ENCODE peak calls at places on chromosomes 2 and 18, in six cellular contexts. S, B, P, L, R and G are unnamed samples.

GRCh38 chr2:206502729-206503128 is 59.4 kb downstream of the ADAM23 start:
- DNase-seq in S (no peak), B (no peak), P (no peak), L (no peak), R (no peak), G (no peak)

GRCh38 chr2:207896525-207897295 is 127.0 kb upstream of the FZD5 start:
- DNase-seq in S (no peak), B (peak), P (peak), L (no peak), R (no peak), G (no peak)

GRCh38 chr2:120503206-120503792 is 157.4 kb downstream of the INHBB start:
- DNase-seq in S (no peak), B (no peak), P (no peak), L (no peak), R (no peak), G (no peak)

GRCh38 chr2:14348247-14348646 is 284.3 kb upstream of the LRATD1 start:
- DNase-seq in S (no peak), B (no peak), P (no peak), L (no peak), R (no peak), G (no peak)

GRCh38 chr18:80253871-80254492 is 6.7 kb upstream of the PARD6G start:
- DNase-seq in S (no peak), B (peak), P (no peak), L (no peak), R (no peak), G (no peak)

GRCh38 chr2:173238385-173238784 is 116.3 kb upstream of the CDCA7 start:
- DNase-seq in S (no peak), B (no peak), P (peak), L (no peak), R (no peak), G (no peak)

GRCh38 chr2:7837232-7837760 is 844.6 kb upstream of the ID2 start:
- DNase-seq in S (no peak), B (no peak), P (no peak), L (no peak), R (no peak), G (no peak)

GRCh38 chr18:681985-682384 is 24.5 kb downstream of the TYMS start:
- DNase-seq in S (no peak), B (no peak), P (no peak), L (no peak), R (no peak), G (no peak)

GRCh38 chr2:67210430-67210829 is 186.7 kb upstream of the ETAA1 start:
- DNase-seq in S (no peak), B (peak), P (no peak), L (no peak), R (no peak), G (no peak)

GRCh38 chr2:237453671-237454070 is 33.4 kb upstream of the MLPH start:
- DNase-seq in S (no peak), B (no peak), P (no peak), L (no peak), R (no peak), G (no peak)

GRCh38 chr2:72892506-72893173 is 5.4 kb downstream of the SPR start:
- DNase-seq in S (peak), B (peak), P (peak), L (no peak), R (no peak), G (no peak)

GRCh38 chr2:71704688-71705087 is 251.3 kb downstream of the DYSF start:
- DNase-seq in S (no peak), B (no peak), P (no peak), L (no peak), R (no peak), G (no peak)

GRCh38 chr2:239041062-239041461 is 193.2 kb downstream of the TWIST2 start:
- DNase-seq in S (no peak), B (no peak), P (no peak), L (no peak), R (no peak), G (no peak)

GRCh38 chr2:46747297-46747818 is 168.2 kb downstream of the MCFD2 start:
- DNase-seq in S (no peak), B (no peak), P (peak), L (no peak), R (no peak), G (no peak)

GRCh38 chr2:10390369-10390801 is 57.7 kb downstream of the ODC1 start:
- DNase-seq in S (no peak), B (no peak), P (no peak), L (no peak), R (no peak), G (no peak)

GRCh38 chr2:174473796-174474195 is 13.0 kb downstream of the GPR155 start:
- DNase-seq in S (no peak), B (no peak), P (no peak), L (no peak), R (no peak), G (no peak)

GRCh38 chr18:58496937-58497336 is 132.0 kb downstream of the ALPK2 start:
- DNase-seq in S (no peak), B (no peak), P (peak), L (no peak), R (no peak), G (no peak)

DNA sequence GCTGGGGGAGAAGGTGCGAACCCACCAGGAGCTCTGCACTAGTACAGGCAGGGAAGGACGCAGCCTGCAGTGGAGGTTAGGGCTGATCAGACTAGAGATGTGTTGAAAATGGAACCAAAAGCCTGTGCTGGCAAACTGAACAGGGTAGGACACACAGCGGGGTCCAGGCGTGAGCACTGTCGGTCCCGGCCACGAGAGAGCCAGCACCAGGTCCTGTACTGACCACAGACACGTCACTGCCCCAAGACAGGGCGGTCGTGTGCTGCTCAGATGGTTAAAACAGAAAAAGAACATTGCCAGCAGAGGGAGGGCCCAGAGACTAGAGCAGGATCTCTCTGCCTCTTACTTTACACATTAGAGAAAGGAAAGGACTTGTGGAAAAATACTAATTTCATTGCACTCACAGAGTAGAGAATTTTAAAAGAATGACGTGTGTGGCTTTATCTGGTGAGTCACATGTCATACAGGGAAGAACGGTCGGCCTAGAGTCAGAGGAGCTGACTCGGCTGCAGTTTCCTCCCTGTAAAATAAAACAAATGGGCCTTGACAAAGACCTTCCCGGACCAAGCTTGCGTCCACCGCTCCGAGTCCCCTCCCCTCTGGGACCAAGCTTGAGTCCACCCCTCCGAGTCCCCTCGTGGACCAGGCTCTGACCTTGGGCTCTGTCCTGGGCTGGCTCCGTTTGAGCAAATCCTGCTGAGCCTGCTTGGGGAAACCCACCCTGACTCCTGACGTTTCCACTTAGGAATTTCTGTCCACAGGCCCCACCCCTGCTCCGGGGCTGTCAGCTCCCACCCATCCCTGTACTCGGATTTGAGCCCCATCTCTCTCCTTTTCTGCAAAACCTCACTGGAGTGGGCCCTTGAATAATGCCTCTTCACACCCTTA is 16.7 kb upstream of the ADI1 start:
- DNase-seq in S (peak), B (peak), P (peak), L (peak), R (peak), G (peak)
- TF ChIP-seq CTCF in S (peak), B (no peak), P (peak), L (no peak), R (peak), G (no peak)

GRCh38 chr2:190353537-190353899 is 10.1 kb downstream of the INPP1 start:
- DNase-seq in S (no peak), B (no peak), P (no peak), L (no peak), R (no peak), G (no peak)

GRCh38 chr2:190352668-190353536 is 9.5 kb downstream of the INPP1 start:
- DNase-seq in S (no peak), B (no peak), P (peak), L (no peak), R (no peak), G (no peak)

GRCh38 chr2:190357596-190357995 is 14.2 kb downstream of the INPP1 start:
- DNase-seq in S (no peak), B (no peak), P (no peak), L (no peak), R (no peak), G (no peak)

GRCh38 chr2:190354003-190354690 is 10.8 kb downstream of the INPP1 start:
- DNase-seq in S (no peak), B (no peak), P (no peak), L (no peak), R (no peak), G (no peak)

GRCh38 chr2:190355968-190356657 is 12.7 kb downstream of the INPP1 start:
- DNase-seq in S (no peak), B (no peak), P (no peak), L (no peak), R (no peak), G (no peak)
- H3K4me3 ChIP-seq in S (no peak), B (no peak), P (no peak), L (no peak), R (no peak), G (no peak)

GRCh38 chr2:149258531-149258930 is 71.9 kb upstream of the LYPD6 start:
- DNase-seq in S (no peak), B (no peak), P (no peak), L (no peak), R (no peak), G (no peak)
- TF ChIP-seq CTCF in S (no peak), B (no peak), P (no peak), L (no peak), R (no peak), G (no peak)

DNA sequence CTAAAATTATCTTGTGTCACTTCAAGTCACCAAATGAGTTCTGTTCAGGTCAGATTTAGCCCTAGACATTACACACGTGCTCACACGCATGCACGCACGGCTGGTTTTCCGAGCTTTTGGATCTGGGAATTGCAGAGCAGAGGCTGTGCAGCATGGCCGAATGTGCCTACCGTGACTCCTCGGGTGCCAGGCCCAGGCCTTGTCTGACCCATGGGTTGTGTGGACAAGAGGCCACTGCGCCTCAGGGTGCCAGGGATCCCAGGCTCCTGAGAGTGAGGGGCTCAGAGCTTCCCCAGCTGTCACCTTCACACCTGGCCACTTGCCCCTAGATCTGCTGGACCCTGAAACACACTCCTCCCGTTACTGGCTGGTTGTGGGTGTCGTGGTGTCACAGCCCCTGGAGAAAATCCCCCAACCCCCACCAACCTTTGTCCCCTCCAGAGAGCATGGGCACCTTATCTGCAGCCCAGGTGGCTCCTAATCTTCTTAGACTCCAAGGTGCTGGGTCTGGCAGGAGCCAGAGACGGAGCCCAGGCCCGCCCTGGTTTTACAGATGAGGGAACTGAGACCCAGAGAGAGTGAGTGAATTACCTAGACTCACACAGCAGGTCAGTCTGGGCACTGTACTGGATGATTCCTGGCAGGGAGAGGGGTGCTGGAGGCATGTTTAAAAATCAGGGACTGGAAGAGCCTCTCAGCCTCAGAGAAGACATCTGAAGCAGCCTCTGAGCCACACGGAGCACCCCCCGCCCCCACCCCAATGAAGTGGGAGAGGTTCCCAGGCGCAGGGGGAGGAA is 56.8 kb downstream of the ATOH8 start:
- DNase-seq in S (no peak), B (peak), P (no peak), L (no peak), R (no peak), G (no peak)
- H3K4me3 ChIP-seq in S (peak), B (no peak), P (no peak), L (no peak), R (no peak), G (no peak)

GRCh38 chr2:127174176-127174575 is 45.9 kb downstream of the CYP27C1 start:
- DNase-seq in S (no peak), B (no peak), P (no peak), L (no peak), R (no peak), G (no peak)
- TF ChIP-seq CTCF in S (no peak), B (peak), P (peak), L (peak), R (peak), G (peak)

GRCh38 chr2:200810252-200810650 is 1.5 kb upstream of the BZW1 start:
- DNase-seq in S (no peak), B (no peak), P (peak), L (no peak), R (peak), G (no peak)
- H3K4me3 ChIP-seq in S (peak), B (no peak), P (peak), L (no peak), R (no peak), G (no peak)

GRCh38 chr18:59837586-59837985 is 62.2 kb upstream of the PMAIP1 start:
- DNase-seq in S (no peak), B (peak), P (peak), L (no peak), R (no peak), G (no peak)

GRCh38 chr18:59835656-59836379 is 64.0 kb upstream of the PMAIP1 start:
- DNase-seq in S (no peak), B (no peak), P (no peak), L (no peak), R (no peak), G (no peak)

GRCh38 chr18:59842947-59843346 is 56.8 kb upstream of the PMAIP1 start:
- DNase-seq in S (no peak), B (no peak), P (no peak), L (no peak), R (no peak), G (no peak)

GRCh38 chr18:59839241-59839640 is 60.6 kb upstream of the PMAIP1 start:
- DNase-seq in S (no peak), B (no peak), P (no peak), L (no peak), R (no peak), G (no peak)

GRCh38 chr18:59839931-59840685 is 59.7 kb upstream of the PMAIP1 start:
- DNase-seq in S (no peak), B (no peak), P (no peak), L (no peak), R (no peak), G (no peak)
- TF ChIP-seq CTCF in S (no peak), B (no peak), P (no peak), L (no peak), R (peak), G (no peak)

DNA sequence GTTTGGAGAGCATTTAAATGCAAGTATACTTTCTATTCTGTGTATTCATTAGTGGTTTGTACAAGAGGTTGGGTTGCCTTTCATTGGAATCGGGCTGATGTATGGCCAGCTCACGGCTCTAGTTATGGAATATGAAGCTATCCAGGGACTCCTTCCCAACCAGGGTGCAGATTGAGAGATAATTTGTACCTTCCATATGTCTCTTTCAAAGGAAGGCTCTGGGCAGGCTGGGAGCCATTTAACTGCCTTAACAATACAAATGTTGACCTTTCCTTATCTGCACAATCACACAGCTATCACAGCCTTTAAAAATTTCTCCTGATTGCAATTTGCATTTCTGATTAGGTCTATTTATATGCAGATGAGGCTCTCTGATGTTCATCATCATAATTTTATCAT is 58.7 kb downstream of the MYO3B start:
- DNase-seq in S (no peak), B (no peak), P (no peak), L (no peak), R (no peak), G (no peak)
- H3K4me3 ChIP-seq in S (no peak), B (no peak), P (no peak), L (no peak), R (no peak), G (no peak)

GRCh38 chr2:158456309-158457066 is at the start of the genes CCDC148 and PKP4:
- DNase-seq in S (peak), B (peak), P (peak), L (peak), R (peak), G (peak)
- TF ChIP-seq CTCF in S (peak), B (no peak), P (peak), L (no peak), R (peak), G (no peak)